ENCODE peak calls at places on chromosomes 7 and 10, in eight cellular contexts. C is caudate nucleus; U is activated naive CD8-positive, alpha-beta T cell treated with anti-CD3 and anti-CD28 coated beads, Interleukin-2, amount 50 U/mL, for 24 hours; V is adipocyte; I is fibroblast of gingiva; R is stimulated activated CD4-positive, alpha-beta T cell treated with anti-CD3 and anti-CD28 coated beads, Interleukin-2, amount 100 ng/mL, for 48 hours; W is cardiac muscle cell; B is lung. X is an unnamed sample.

GRCh38 chr7:105976868-105977267 is 13.8 kb downstream of the CDHR3 start:
- DNase-seq in U (no peak), I (no peak), C (no peak), R (no peak), W (no peak), B (no peak), V (no peak), X (no peak)

GRCh38 chr7:137996386-137996851 is 5.5 kb downstream of the CREB3L2 start:
- DNase-seq in W (peak), U (no peak), I (no peak), B (peak), R (no peak), C (no peak), V (no peak), X (no peak)

GRCh38 chr10:122847782-122848604 is 2.3 kb upstream of the CUZD1 start:
- DNase-seq in I (no peak), B (no peak), C (no peak), R (no peak), U (no peak), V (no peak), W (no peak), X (no peak)

GRCh38 chr10:29621161-29621560 is 13.6 kb downstream of the SVIL start:
- DNase-seq in R (no peak), U (no peak), B (no peak), C (no peak), W (peak), V (peak), I (peak), X (no peak)

GRCh38 chr10:15824498-15824897 is 35.8 kb downstream of the MINDY3 start:
- DNase-seq in B (no peak), R (no peak), I (peak), C (no peak), V (peak), U (no peak), W (peak), X (no peak)

GRCh38 chr7:127501817-127502216 is 83.6 kb downstream of the GCC1 start:
- DNase-seq in I (no peak), C (no peak), B (no peak), R (no peak), U (no peak), W (no peak), V (no peak), X (no peak)

GRCh38 chr10:77398558-77398957 is 239.1 kb downstream of the KCNMA1 start:
- DNase-seq in C (no peak), V (peak), W (no peak), R (no peak), U (no peak), B (no peak), I (no peak), X (no peak)

GRCh38 chr10:10094700-10095099 is 923.0 kb upstream of the CELF2 start:
- DNase-seq in I (peak), V (no peak), W (peak), B (no peak), R (no peak), C (no peak), U (no peak), X (no peak)

GRCh38 chr10:92970301-92971070 is 90.1 kb upstream of the CYP26C1 start:
- DNase-seq in U (no peak), C (no peak), I (no peak), R (no peak), V (no peak), B (no peak), W (peak), X (no peak)

GRCh38 chr10:33134011-33134751 is 176.2 kb upstream of the ITGB1 start:
- DNase-seq in V (peak), U (peak), C (no peak), I (peak), R (peak), B (peak), W (peak), X (no peak)

X was measured in dorsolateral prefrontal cortex.